ENCODE peak calls at places on chromosomes 4 and X, in seven cellular contexts. Y is cardiac muscle cell, G is SK-N-SH, C is A673, S is testis, Z is pancreas, R is GM12865. X is an unnamed sample.

GRCh38 chr4:15562623-15563022 is 92.5 kb downstream of the FBXL5 start:
- DNase-seq in S (no peak), G (no peak), Z (no peak), Y (no peak), R (no peak), C (no peak), X (no peak)

GRCh38 chr4:23888421-23889319 is 1.2 kb downstream of the PPARGC1A start:
- DNase-seq in Z (no peak), R (no peak), G (peak), Y (peak), S (peak), C (no peak), X (no peak)

GRCh38 chr4:138953962-138954371 is 61.6 kb upstream of the NOCT start:
- DNase-seq in R (no peak), Y (peak), Z (no peak), S (no peak), C (no peak), G (no peak), X (no peak)

GRCh38 chr4:145564540-145564939 is 54.6 kb upstream of the MMAA start:
- DNase-seq in G (no peak), S (no peak), Z (no peak), Y (no peak), R (no peak), C (no peak), X (no peak)

GRCh38 chr4:11105715-11106114 is 323.0 kb downstream of the HS3ST1 start:
- DNase-seq in Y (no peak), Z (no peak), C (no peak), R (no peak), S (no peak), G (no peak), X (no peak)

GRCh38 chr4:686371-687040 is 2.4 kb downstream of the SLC49A3 start:
- DNase-seq in R (no peak), S (no peak), C (no peak), G (no peak), Z (no peak), Y (no peak), X (no peak)

GRCh38 chr4:77095101-77095826 is 19.5 kb upstream of the CCNI start:
- DNase-seq in Z (peak), G (peak), S (peak), Y (peak), R (peak), C (peak), X (peak)

GRCh38 chr4:59374416-59374815 is 1825.7 kb upstream of the ADGRL3 start:
- DNase-seq in Z (no peak), C (no peak), S (no peak), Y (no peak), G (no peak), R (no peak), X (no peak)

GRCh38 chr4:4859799-4860380 is 425 bp downstream of the MSX1 start:
- DNase-seq in S (no peak), Y (no peak), R (peak), G (peak), Z (no peak), C (no peak), X (no peak)

GRCh38 chr4:105978684-105979296 is 83.5 kb downstream of the NPNT start:
- DNase-seq in Y (peak), S (no peak), R (no peak), C (peak), Z (peak), G (no peak), X (no peak)

GRCh38 chr4:35525192-35525978 is 718.9 kb downstream of the ARAP2 start:
- DNase-seq in S (no peak), R (peak), C (no peak), G (no peak), Y (no peak), Z (no peak), X (no peak)

GRCh38 chr4:110184124-110184790 is 14.2 kb downstream of the ELOVL6 start:
- DNase-seq in Y (peak), R (peak), Z (no peak), C (peak), S (no peak), G (no peak), X (no peak)

GRCh38 chrX:108396188-108396885 is 41.9 kb downstream of the COL4A6 start:
- DNase-seq in Z (no peak), G (no peak), S (no peak), Y (no peak), C (no peak), R (no peak), X (no peak)

GRCh38 chrX:138026211-138026610 is 460.3 kb downstream of the ZIC3 start:
- DNase-seq in C (peak), Z (no peak), S (no peak), Y (no peak), G (peak), R (peak), X (peak)

GRCh38 chrX:22134681-22135080 is 102.6 kb downstream of the PHEX start:
- DNase-seq in Z (no peak), G (peak), S (no peak), C (no peak), R (no peak), Y (peak), X (no peak)

GRCh38 chr4:72896515-72896914 is 173.0 kb downstream of the COX18 start:
- DNase-seq in S (peak), R (no peak), G (no peak), Y (peak), C (no peak), Z (no peak), X (no peak)

GRCh38 chr4:99893029-99893428 is 1.2 kb downstream of the LAMTOR3 start:
- DNase-seq in C (no peak), R (no peak), Z (no peak), S (no peak), G (no peak), Y (no peak), X (no peak)

GRCh38 chr4:78032446-78032845 is 24.7 kb upstream of the FRAS1 start:
- DNase-seq in S (no peak), Z (no peak), Y (no peak), G (peak), R (no peak), C (no peak), X (no peak)

GRCh38 chrX:1059576-1060561 is 152.6 kb downstream of the CRLF2 start:
- DNase-seq in C (no peak), R (no peak), S (peak), Z (no peak), Y (no peak), G (no peak), X (no peak)

GRCh38 chr4:162201673-162202072 is 37.9 kb upstream of the FSTL5 start:
- DNase-seq in R (no peak), S (no peak), G (no peak), Y (no peak), Z (no peak), C (no peak), X (no peak)

GRCh38 chrX:11113731-11114130 is 2.6 kb downstream of the HCCS start:
- DNase-seq in Y (no peak), Z (no peak), C (no peak), S (no peak), R (peak), G (no peak), X (no peak)

GRCh38 chrX:79259073-79259689 is 108.0 kb downstream of the ITM2A start:
- DNase-seq in R (peak), Z (no peak), Y (peak), C (peak), G (no peak), S (no peak), X (peak)

GRCh38 chrX:9312922-9313867 is 151.7 kb upstream of the TBL1X start:
- DNase-seq in S (peak), Z (peak), Y (no peak), R (peak), C (peak), G (peak), X (peak)

GRCh38 chrX:22246620-22247019 is 26.1 kb upstream of the CBLL2 start:
- DNase-seq in Z (no peak), S (no peak), R (no peak), C (no peak), Y (no peak), G (no peak), X (no peak)

GRCh38 chr4:138398297-138398696 is 156.1 kb upstream of the SLC7A11 start:
- DNase-seq in G (no peak), Y (no peak), S (no peak), R (no peak), Z (peak), C (no peak), X (no peak)

GRCh38 chrX:120697053-120697452 is 67.2 kb upstream of the C1GALT1C1 start:
- DNase-seq in Z (no peak), Y (no peak), S (no peak), R (peak), G (no peak), C (no peak), X (no peak)

GRCh38 chr4:138707746-138708145 is 307.8 kb upstream of the NOCT start:
- DNase-seq in Y (no peak), Z (no peak), G (no peak), S (no peak), R (no peak), C (no peak), X (no peak)

DNA sequence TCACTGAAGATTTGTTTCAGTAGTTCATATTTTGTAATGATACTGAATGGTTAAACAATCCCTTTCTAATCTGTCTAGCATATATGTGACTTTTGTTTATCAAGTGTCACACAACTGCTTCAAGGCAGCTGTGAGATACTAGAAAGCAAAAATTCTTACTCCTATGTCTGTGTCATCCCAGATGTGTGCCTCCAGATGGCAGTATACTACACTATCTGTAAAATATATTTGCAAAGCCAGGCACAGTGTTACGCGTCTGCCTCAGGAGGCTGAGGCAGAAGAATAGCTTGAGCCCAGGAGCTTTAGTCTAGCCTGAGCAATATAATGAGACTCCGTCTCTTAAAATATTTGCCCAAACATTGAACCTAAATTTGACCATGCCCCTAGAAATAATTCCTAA is 4.0 kb downstream of the NUDT10 start:
- DNase-seq in C (peak), S (peak), G (peak), Y (peak), R (peak), Z (peak), X (peak)
- TF ChIP-seq CTCF in C (peak), S (peak), G (peak), Y (peak), R (peak), Z (peak), X (peak)

GRCh38 chr4:86791126-86791525 is 58.1 kb downstream of the SLC10A6 start:
- DNase-seq in Z (no peak), S (no peak), Y (no peak), R (no peak), C (peak), G (no peak), X (no peak)
- TF ChIP-seq CTCF in Z (no peak), S (no peak), Y (no peak), R (no peak), C (no peak), G (peak), X (no peak)

GRCh38 chrX:81168391-81168790 is 33.3 kb downstream of the HMGN5 start:
- DNase-seq in R (peak), S (no peak), Y (no peak), G (no peak), C (no peak), Z (no peak), X (no peak)

GRCh38 chrX:81174286-81174685 is 27.4 kb downstream of the HMGN5 start:
- DNase-seq in C (peak), R (peak), Z (no peak), Y (peak), G (no peak), S (no peak), X (no peak)
- TF ChIP-seq CTCF in C (peak), R (no peak), Z (no peak), Y (peak), G (peak), S (no peak), X (peak)

DNA sequence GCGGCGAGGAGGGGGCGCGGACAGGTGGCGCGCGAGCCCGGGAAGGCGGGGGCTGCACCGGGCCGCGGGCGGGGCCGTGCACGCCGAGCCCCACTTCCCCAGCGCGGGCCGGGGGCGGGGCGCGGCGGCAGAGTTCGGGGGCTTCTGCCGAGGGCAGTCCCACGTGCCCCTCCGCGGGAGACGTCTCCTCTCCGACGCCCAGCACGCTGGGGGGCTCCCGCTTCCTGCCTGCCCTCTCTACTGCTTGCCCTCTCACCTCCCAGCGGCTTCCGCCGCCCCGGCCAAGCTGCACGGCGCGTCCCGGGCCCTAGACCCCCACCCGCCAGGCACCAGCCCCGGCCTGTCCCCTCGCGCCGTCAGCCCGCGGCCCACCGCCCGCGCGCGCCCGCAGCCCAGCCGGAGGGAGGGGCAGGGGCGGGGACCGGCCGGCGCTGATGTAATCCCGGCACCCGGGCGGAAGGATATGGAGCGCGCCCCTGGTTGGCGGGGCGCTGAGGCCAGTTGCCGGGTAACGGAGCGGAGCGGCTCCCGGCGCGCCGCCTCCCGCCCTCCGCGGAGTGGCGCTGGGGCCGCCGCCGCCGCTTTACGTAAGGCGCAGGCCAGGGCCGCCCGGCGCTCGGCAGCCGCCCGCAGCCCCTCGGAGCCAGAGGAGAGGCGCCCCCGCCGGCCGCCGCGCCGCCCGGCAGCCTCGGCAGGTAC is at the start of gene KIAA0232:
- DNase-seq in G (peak), R (peak), Z (peak), Y (peak), C (peak), S (peak), X (peak)
- TF ChIP-seq CTCF in G (no peak), R (no peak), Z (no peak), Y (no peak), C (no peak), S (no peak), X (peak)

GRCh38 chrX:115912372-115912897 is 258.1 kb upstream of the AGTR2 start:
- DNase-seq in S (no peak), R (peak), G (no peak), C (no peak), Z (peak), Y (no peak), X (no peak)
- TF ChIP-seq CTCF in S (no peak), R (no peak), G (peak), C (peak), Z (no peak), Y (no peak), X (no peak)

X was measured in GM10248.